ENCODE peak calls at places on chromosomes 2 and 18, in nine cellular contexts. L is esophagus squamous epithelium, R is GM12891, W is adrenal gland, Z is IMR-90, J is body of pancreas, N is A549, S is HCT116, Y is spleen. U is an unnamed sample.

GRCh38 chr18:66993492-66993891 is 389.6 kb upstream of the CDH19 start:
- DNase-seq in R (no peak), L (no peak), J (no peak), S (no peak), W (no peak), Z (no peak), Y (no peak), N (peak), U (no peak)

GRCh38 chr18:77899972-77900754 is 650.5 kb downstream of the GALR1 start:
- DNase-seq in L (no peak), Z (no peak), W (no peak), S (no peak), Y (peak), R (peak), N (peak), J (peak), U (no peak)

GRCh38 chr2:197028230-197028629 is 101.7 kb upstream of the PGAP1 start:
- DNase-seq in J (no peak), W (no peak), S (peak), Z (peak), Y (no peak), N (peak), L (no peak), R (no peak), U (no peak)

GRCh38 chr18:74425161-74425560 is 31.9 kb downstream of the DIPK1C start:
- DNase-seq in L (no peak), Z (no peak), Y (no peak), N (no peak), J (no peak), W (no peak), R (no peak), S (no peak), U (no peak)

GRCh38 chr2:183035298-183035953 is 2.8 kb downstream of the NCKAP1 start:
- DNase-seq in Y (no peak), W (no peak), S (no peak), J (no peak), Z (peak), R (no peak), L (no peak), N (peak), U (no peak)

GRCh38 chr2:9739508-9739907 is 103.8 kb upstream of the TAF1B start:
- DNase-seq in S (no peak), Z (no peak), L (no peak), W (peak), N (no peak), R (peak), J (peak), Y (peak), U (peak)

GRCh38 chr2:72113847-72114692 is 33.6 kb downstream of the CYP26B1 start:
- DNase-seq in Y (no peak), S (no peak), L (no peak), R (no peak), J (no peak), Z (no peak), W (no peak), N (no peak), U (no peak)

GRCh38 chr2:38797276-38797675 is 19.3 kb downstream of the GEMIN6 start:
- DNase-seq in S (no peak), W (no peak), Z (peak), Y (no peak), R (no peak), N (peak), J (no peak), L (no peak), U (no peak)

GRCh38 chr2:225536036-225536435 is 136.5 kb downstream of the NYAP2 start:
- DNase-seq in Y (no peak), S (no peak), J (no peak), Z (no peak), N (no peak), L (no peak), W (no peak), R (no peak), U (no peak)

GRCh38 chr18:245282-245847 is 22.5 kb downstream of the THOC1 start:
- DNase-seq in Z (peak), L (no peak), R (no peak), J (no peak), S (no peak), W (no peak), Y (no peak), N (no peak), U (no peak)

GRCh38 chr2:70923378-70924015 is 12.2 kb upstream of the ATP6V1B1 start:
- DNase-seq in W (peak), J (peak), Z (no peak), Y (peak), S (no peak), N (peak), R (no peak), L (no peak), U (no peak)

GRCh38 chr2:1265454-1265853 is 147.8 kb upstream of the TPO start:
- DNase-seq in L (no peak), Z (no peak), S (no peak), N (no peak), Y (no peak), J (no peak), R (no peak), W (no peak), U (no peak)

GRCh38 chr18:31203086-31203793 is 40.6 kb upstream of the DSC1 start:
- DNase-seq in L (no peak), R (no peak), W (no peak), Y (peak), J (peak), S (no peak), Z (no peak), N (no peak), U (no peak)

GRCh38 chr2:239300242-239300641 is 100.6 kb downstream of the HDAC4 start:
- DNase-seq in J (peak), L (no peak), S (no peak), Y (peak), R (no peak), Z (no peak), W (no peak), N (no peak), U (no peak)

GRCh38 chr2:54899576-54900200 is 150.6 kb downstream of the RTN4 start:
- DNase-seq in W (no peak), Y (no peak), Z (peak), S (peak), R (no peak), J (peak), N (peak), L (no peak), U (no peak)

GRCh38 chr2:106129150-106129549 is 65.0 kb downstream of the UXS1 start:
- DNase-seq in R (no peak), L (no peak), N (no peak), J (no peak), S (no peak), Y (no peak), Z (no peak), W (no peak), U (no peak)

GRCh38 chr18:31512203-31512764 is 14.3 kb downstream of the DSG2 start:
- DNase-seq in W (no peak), Y (no peak), S (no peak), R (no peak), Z (peak), N (peak), L (no peak), J (peak), U (no peak)

DNA sequence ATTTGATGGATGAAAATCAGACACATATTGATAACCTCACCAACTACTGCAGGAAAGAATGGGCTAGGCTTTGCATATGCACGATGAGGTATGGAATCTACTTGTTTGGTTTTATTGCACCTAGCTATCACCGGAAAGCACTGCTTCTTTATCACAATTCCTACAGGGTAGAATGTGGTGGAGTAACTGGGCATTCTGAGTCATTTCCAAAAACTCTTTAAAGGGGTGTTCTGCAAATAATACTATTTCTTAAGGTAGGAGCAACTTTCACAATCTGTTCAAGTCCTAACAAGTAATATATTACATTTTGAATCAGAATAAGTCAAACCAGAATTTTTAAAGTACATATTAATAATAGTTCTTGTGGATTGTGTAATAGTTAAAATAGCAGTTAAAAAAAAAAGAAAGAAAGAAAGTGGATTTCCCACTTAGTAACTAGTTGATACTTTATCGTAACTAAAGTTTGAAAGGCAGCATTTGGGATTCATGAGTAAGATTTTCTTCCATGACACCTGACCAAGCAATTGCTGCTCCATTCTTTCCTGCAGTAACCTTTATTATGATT is 40.5 kb downstream of the INO80C start:
- DNase-seq in Z (no peak), J (no peak), R (no peak), S (no peak), N (no peak), L (no peak), W (no peak), Y (no peak), U (no peak)
- TF ChIP-seq POLR2A in Z (no peak), J (no peak), R (no peak), S (no peak), N (no peak), L (no peak), W (no peak), Y (no peak), U (no peak)

GRCh38 chr2:101151141-101151858 is at the start of gene TBC1D8:
- DNase-seq in R (peak), N (peak), S (peak), J (peak), L (peak), W (peak), Z (peak), Y (peak), U (peak)
- TF ChIP-seq POLR2A in R (no peak), N (peak), S (peak), J (peak), L (no peak), W (peak), Z (no peak), Y (peak), U (peak)

DNA sequence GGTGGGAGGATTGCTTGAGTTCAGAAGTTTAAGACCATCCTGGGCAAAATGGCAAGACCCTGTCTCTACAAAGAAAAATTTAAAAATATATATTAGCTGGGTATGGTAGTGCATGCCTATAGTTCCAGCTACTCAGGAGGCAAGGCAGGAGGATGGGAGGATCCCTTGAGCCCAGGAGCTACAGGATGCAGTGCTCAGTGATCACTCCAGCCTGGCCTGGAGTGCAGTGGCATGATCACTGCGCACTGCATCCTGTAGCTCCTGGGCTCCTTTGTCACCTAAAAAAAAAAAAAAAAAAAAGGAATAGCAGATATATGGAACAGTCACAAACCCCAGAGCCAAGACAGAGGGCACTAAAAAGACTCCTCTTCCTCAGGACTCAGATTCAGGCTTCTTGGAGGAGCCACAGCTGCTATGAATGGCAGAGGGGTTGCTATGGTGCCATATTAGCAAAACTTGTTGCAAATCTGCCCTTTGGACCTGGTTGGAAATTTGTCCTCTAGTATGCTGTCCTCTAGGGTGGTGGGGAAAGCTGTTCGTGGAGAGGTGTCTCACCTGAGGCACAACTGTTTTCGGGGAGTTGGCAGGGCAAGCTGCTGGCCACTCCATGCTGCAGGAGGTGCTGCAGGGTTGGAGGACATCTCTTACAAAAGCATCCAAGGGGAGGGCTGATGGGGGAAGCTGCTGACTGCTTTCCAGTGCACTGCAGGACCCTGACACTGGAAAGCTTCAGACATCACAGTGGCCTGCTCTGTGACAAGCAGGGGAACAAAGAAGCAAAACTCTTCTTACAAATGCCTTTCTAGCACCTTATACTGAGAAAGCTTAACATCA is 22.7 kb downstream of the CYP20A1 start:
- DNase-seq in Z (no peak), J (no peak), L (no peak), Y (no peak), R (no peak), N (peak), W (no peak), S (no peak), U (no peak)
- TF ChIP-seq POLR2A in Z (no peak), J (no peak), L (no peak), Y (no peak), R (no peak), N (no peak), W (no peak), S (no peak), U (no peak)

DNA sequence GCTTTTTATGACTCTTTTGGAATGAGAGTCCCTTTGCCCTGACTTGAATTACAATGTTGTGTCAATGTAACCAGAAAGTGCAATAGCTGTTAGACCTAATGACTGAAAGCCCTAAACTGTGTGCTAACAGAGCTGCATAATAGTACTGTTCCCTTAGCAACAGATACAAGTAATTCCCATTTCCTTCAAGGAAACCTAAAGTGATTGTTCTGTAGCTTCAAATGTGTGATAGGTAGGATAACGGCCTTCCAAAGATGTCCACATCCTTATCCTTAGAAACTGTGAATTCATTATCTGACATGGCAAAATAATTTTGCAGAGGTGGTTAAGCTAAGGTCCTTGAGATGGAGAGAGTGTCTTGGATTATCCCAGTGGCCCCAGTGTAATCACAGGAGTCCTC is 134.4 kb downstream of the L3MBTL4 start:
- DNase-seq in Z (no peak), S (no peak), J (no peak), R (no peak), L (no peak), Y (no peak), N (no peak), W (no peak), U (no peak)
- TF ChIP-seq POLR2A in Z (no peak), S (no peak), J (no peak), R (no peak), L (no peak), Y (no peak), N (no peak), W (no peak), U (no peak)

DNA sequence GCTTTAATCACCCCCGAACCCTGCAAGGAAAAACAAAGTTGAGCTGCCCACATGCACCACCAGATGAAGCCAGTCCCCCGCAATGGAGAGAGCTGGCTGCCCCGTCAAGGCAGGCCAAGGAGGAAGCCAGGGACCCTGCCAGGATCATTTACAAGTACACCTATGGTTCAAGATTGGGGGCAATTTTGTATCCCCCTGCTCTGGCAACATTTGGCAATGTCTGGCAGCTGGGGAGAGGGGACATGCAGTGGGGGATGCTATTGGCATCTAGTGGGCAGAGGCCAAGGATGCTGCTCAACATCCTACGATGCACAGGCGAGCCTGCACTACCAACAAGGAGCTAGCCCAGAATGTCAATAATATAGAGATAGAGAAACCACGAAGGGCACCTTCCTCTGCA is 1.9 kb downstream of the ACTR1B start:
- DNase-seq in N (no peak), Y (peak), Z (no peak), W (no peak), R (no peak), J (no peak), L (no peak), S (no peak), U (no peak)
- TF ChIP-seq POLR2A in N (no peak), Y (no peak), Z (no peak), W (no peak), R (no peak), J (no peak), L (no peak), S (no peak), U (no peak)

GRCh38 chr2:17136895-17137294 is 381.3 kb downstream of the RAD51AP2 start:
- DNase-seq in W (no peak), Z (no peak), N (no peak), J (no peak), L (no peak), S (no peak), Y (no peak), R (no peak), U (no peak)
- TF ChIP-seq POLR2A in W (no peak), Z (no peak), N (no peak), J (no peak), L (no peak), S (no peak), Y (no peak), R (no peak), U (no peak)

DNA sequence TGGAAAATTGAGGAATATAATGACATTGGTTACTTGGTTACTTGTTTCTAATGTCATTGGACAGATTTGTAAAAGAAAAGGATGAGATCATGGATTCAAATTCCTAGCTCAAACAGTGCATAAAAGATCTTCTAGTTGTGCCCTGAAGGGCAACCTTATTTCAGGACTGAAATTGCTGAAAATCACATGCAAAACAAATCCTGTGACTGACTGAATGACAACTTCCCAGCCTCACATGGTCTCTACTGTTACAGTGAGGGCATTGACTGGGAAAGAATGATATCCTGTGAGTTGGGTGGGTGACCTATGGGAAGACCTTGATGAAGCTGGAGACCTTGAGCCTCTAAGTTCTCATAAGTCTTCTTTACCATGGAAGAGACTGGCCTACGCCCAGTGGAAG is 90.4 kb upstream of the HAAO start:
- DNase-seq in W (no peak), L (no peak), Y (no peak), S (no peak), Z (no peak), R (no peak), J (no peak), N (no peak), U (no peak)
- TF ChIP-seq POLR2A in W (no peak), L (no peak), Y (no peak), S (no peak), Z (no peak), R (no peak), J (no peak), N (no peak), U (no peak)

U was measured in gastrocnemius medialis.